ENCODE peak calls at places on chromosomes 7 and 10, in seven cellular contexts. G, H, L, O, S, U and X are unnamed samples.

GRCh38 chr10:90398551-90398950 is 459.3 kb downstream of the HTR7 start:
- DNase-seq in H (no peak), L (no peak), G (no peak), S (no peak), U (no peak), O (no peak), X (no peak)

GRCh38 chr7:41085244-41085643 is 617.6 kb downstream of the INHBA start:
- DNase-seq in S (no peak), O (no peak), L (no peak), G (no peak), H (no peak), U (no peak), X (no peak)

GRCh38 chr7:105218939-105219770 is 169.6 kb downstream of the SRPK2 start:
- DNase-seq in L (no peak), G (no peak), H (no peak), O (no peak), U (no peak), S (no peak), X (no peak)

GRCh38 chr7:129066290-129067131 is 11.6 kb upstream of the TNPO3 start:
- DNase-seq in O (no peak), G (no peak), L (no peak), S (no peak), U (no peak), H (no peak), X (no peak)

GRCh38 chr10:107616031-107616430 is 451.5 kb upstream of the SORCS1 start:
- DNase-seq in H (no peak), O (no peak), U (no peak), S (no peak), G (no peak), L (no peak), X (no peak)

GRCh38 chr7:88401009-88401623 is 94.4 kb upstream of the STEAP4 start:
- DNase-seq in S (no peak), H (no peak), U (no peak), O (no peak), G (peak; percentile 37), L (peak; percentile 20), X (no peak)

GRCh38 chr7:76512941-76513816 is 2.8 kb downstream of the UPK3B start:
- DNase-seq in G (no peak), L (peak; percentile 20), S (peak; percentile 64), U (peak; percentile 31), H (peak; percentile 80), O (peak; percentile 69), X (peak; percentile 32)

GRCh38 chr10:14524692-14525091 is 194.0 kb upstream of the FRMD4A start:
- DNase-seq in U (no peak), H (no peak), O (no peak), S (no peak), G (no peak), L (no peak), X (no peak)

GRCh38 chr7:50711271-50712175 is 71.2 kb downstream of the GRB10 start:
- DNase-seq in O (no peak), G (no peak), S (no peak), L (no peak), U (no peak), H (no peak), X (no peak)

GRCh38 chr7:31874631-31875374 is 187.8 kb downstream of the PPP1R17 start:
- DNase-seq in S (no peak), U (no peak), L (no peak), G (no peak), O (no peak), H (no peak), X (no peak)

GRCh38 chr10:34145751-34146150 is 669.3 kb downstream of the PARD3 start:
- DNase-seq in S (no peak), U (no peak), O (no peak), H (no peak), G (no peak), L (no peak), X (no peak)

GRCh38 chr7:22667562-22668239 is 59.3 kb upstream of the IL6 start:
- DNase-seq in L (no peak), S (no peak), U (no peak), O (no peak), G (no peak), H (no peak), X (no peak)

DNA sequence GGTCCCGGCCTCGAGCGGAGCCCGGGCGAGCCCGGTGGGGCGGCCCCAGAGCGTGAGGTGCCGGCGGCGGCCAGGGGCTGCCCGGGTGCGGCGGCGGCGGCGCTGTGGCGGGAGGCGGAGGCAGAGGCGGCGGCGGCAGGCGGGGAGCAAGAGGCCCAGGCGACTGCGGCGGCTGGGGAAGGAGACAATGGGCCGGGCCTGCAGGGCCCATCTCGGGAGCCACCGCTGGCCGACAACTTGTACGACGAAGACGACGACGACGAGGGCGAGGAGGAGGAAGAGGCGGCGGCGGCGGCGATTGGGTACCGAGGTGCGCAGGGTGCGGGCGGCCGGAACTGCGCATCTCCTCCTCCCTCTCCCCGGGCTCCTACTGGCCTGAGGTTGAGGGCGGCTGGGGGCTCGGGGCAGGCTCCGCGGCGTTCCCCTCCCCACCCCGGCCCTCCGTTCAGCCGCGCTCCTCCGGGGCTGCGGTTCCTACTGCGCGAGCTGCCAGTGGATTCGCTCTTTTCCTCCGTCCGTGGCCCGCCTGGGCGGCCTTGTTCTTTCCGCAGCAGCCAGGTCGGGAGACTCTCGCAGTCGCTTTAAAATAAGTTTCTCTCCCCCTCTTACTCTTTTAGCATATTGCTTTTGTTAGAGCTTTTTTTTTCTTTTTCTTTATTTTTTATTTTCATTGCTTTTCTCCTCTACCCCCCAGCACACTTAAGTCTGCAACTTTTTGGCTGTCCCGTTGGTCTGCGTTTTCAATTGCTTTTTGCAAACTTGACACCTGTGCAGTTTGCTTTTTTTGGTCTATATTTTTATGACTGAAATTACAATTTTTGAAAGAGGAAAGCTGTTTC is 605 bp downstream of the SIRT1 start:
- DNase-seq in H (no peak), O (peak; percentile 97), L (peak; percentile 89), U (peak; percentile 60), G (peak; percentile 88), S (peak; percentile 67), X (peak; percentile 84)
- TF ChIP-seq CTCF in H (no peak), O (no peak), L (no peak), U (no peak), G (no peak), S (no peak), X (no peak)

GRCh38 chr10:119349937-119350513 is 142.7 kb downstream of the GRK5 start:
- DNase-seq in G (no peak), L (no peak), U (no peak), H (no peak), S (no peak), O (no peak), X (no peak)

GRCh38 chr10:119353438-119353837 is 146.1 kb downstream of the GRK5 start:
- DNase-seq in L (no peak), U (no peak), H (no peak), G (no peak), O (no peak), S (no peak), X (no peak)

GRCh38 chr10:119350529-119351001 is 143.2 kb downstream of the GRK5 start:
- DNase-seq in O (no peak), S (no peak), L (no peak), G (no peak), H (no peak), U (no peak), X (no peak)

GRCh38 chr10:119349341-119349740 is 142.0 kb downstream of the GRK5 start:
- DNase-seq in S (no peak), G (no peak), O (no peak), U (no peak), L (no peak), H (no peak), X (no peak)

DNA sequence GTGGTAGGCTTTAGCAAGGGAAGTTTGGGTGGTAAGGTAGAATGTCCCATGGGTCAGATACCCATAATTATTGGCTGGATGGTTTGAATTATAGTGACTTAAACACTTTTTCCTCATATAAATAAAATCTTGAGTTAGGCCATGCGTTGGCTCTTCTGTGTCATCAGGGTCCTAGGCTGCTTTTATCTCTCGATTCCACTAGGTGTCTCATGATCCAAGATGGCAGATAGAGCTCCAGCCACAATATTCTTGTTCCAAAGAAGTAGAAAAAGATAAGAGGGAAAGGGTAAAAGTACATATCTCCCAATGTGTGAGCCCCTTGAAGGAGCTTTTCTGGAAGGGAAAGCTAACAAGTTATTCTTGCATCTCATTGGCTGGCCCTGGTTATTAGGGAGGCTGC is 144.7 kb downstream of the GRK5 start:
- DNase-seq in H (no peak), L (no peak), S (no peak), O (no peak), G (no peak), U (no peak), X (no peak)
- TF ChIP-seq CTCF in H (no peak), L (no peak), S (no peak), O (no peak), G (no peak), U (no peak), X (no peak)

GRCh38 chr10:95877881-95878280 is 29.9 kb upstream of the CC2D2B start:
- DNase-seq in S (no peak), U (no peak), O (no peak), H (no peak), G (peak; percentile 47), L (no peak), X (no peak)

GRCh38 chr10:95873139-95873538 is 34.6 kb upstream of the CC2D2B start:
- DNase-seq in G (no peak), S (no peak), O (no peak), H (no peak), L (no peak), U (no peak), X (no peak)

GRCh38 chr10:95876756-95877155 is 31.0 kb upstream of the CC2D2B start:
- DNase-seq in U (no peak), H (no peak), G (no peak), O (no peak), L (no peak), S (no peak), X (no peak)

GRCh38 chr10:95872158-95872711 is 35.5 kb upstream of the CC2D2B start:
- DNase-seq in U (no peak), L (no peak), O (no peak), S (no peak), H (no peak), G (no peak), X (no peak)

DNA sequence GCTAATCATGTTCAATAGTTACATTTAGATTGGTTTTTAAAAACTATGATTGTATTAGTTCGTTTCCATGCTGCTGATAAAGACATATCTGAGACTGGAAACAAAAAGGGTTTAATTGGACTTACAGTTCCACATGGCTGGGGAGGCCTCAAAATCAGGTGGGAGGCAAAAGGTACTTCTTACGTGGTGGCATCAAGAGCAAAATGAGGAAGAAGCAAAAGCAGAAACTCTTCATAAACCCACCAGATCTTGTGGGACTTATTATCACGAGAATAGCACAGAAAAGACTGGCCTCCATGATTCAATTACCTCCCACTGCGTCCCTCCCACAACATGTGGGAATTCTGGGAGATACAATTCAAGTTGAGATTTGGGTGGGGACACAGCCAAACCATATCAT is 34.1 kb upstream of the CC2D2B start:
- DNase-seq in L (no peak), O (no peak), H (no peak), U (no peak), S (no peak), G (no peak), X (no peak)
- TF ChIP-seq CTCF in L (no peak), O (no peak), H (no peak), U (no peak), S (no peak), G (no peak), X (no peak)

DNA sequence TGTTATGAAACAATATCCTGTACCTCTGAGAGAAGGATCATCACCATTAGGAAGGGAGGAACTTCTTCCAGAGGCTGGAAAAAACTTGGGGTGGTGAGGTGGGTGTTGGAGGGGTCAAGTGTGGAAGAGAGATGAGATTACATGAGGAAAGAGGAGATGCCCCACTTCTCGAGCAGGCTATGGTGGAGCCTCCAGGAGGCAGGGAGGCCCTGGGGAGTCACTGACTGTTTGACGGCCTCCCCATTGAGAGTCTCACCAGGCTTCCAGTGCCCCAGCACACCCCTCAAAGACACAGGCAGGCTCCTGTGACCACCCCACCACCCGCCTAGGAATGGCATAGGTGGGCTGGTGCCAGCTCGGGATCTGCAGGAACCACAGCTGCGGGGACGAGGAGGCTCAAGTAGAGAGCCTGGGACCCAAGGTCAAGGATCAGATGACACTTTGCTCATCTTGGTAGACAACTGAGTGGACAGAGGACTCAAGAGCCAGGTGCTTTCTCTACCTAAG is 185.3 kb upstream of the GDF10 start:
- DNase-seq in L (no peak), G (no peak), U (no peak), H (no peak), O (no peak), S (no peak), X (no peak)
- TF ChIP-seq CTCF in L (no peak), G (no peak), U (no peak), H (no peak), O (no peak), S (no peak), X (no peak)